ENCODE peak calls at places on chromosomes 16 and 17, in ten cellular contexts. One of them, this sample, is unnamed. For H3K27me3, the result is how much of the 10 kb centered on the place peaks cover.

GRCh38 chr17:19410101-19410500 is 931 bp upstream of the RNF112 start:
- DNase-seq in Peyer's patch: no peak
- DNase-seq in pancreas: no peak
- DNase-seq in colonic mucosa: no peak
- DNase-seq in right atrium auricular region: no peak
- DNase-seq in CD4-positive, alpha-beta memory T cell: no peak
- DNase-seq in upper lobe of right lung: no peak
- DNase-seq in uterus: no peak
- DNase-seq in SK-N-SH: no peak
- DNase-seq in neuronal stem cell: no peak
- DNase-seq in this sample: no peak

GRCh38 chr17:36945959-36946725 is 2.6 kb upstream of the AATF start:
- DNase-seq in Peyer's patch: no peak
- DNase-seq in pancreas: no peak
- DNase-seq in colonic mucosa: no peak
- DNase-seq in right atrium auricular region: no peak
- DNase-seq in CD4-positive, alpha-beta memory T cell: no peak
- DNase-seq in upper lobe of right lung: no peak
- DNase-seq in uterus: no peak
- DNase-seq in SK-N-SH: no peak
- DNase-seq in neuronal stem cell: no peak
- DNase-seq in this sample: no peak

GRCh38 chr17:56548661-56549060 is 44.8 kb upstream of the NOG start:
- DNase-seq in Peyer's patch: no peak
- DNase-seq in pancreas: no peak
- DNase-seq in colonic mucosa: no peak
- DNase-seq in right atrium auricular region: no peak
- DNase-seq in CD4-positive, alpha-beta memory T cell: no peak
- DNase-seq in upper lobe of right lung: no peak
- DNase-seq in uterus: no peak
- DNase-seq in SK-N-SH: no peak
- DNase-seq in neuronal stem cell: no peak
- DNase-seq in this sample: no peak

GRCh38 chr17:65514541-65514940 is 46.9 kb downstream of the AXIN2 start:
- DNase-seq in Peyer's patch: no peak
- DNase-seq in pancreas: no peak
- DNase-seq in colonic mucosa: no peak
- DNase-seq in right atrium auricular region: no peak
- DNase-seq in CD4-positive, alpha-beta memory T cell: no peak
- DNase-seq in upper lobe of right lung: no peak
- DNase-seq in uterus: no peak
- DNase-seq in SK-N-SH: no peak
- DNase-seq in neuronal stem cell: no peak
- DNase-seq in this sample: peak

GRCh38 chr16:10923650-10924214 is 18.5 kb downstream of the DEXI start:
- DNase-seq in Peyer's patch: no peak
- DNase-seq in pancreas: peak
- DNase-seq in colonic mucosa: no peak
- DNase-seq in right atrium auricular region: peak
- DNase-seq in CD4-positive, alpha-beta memory T cell: no peak
- DNase-seq in upper lobe of right lung: no peak
- DNase-seq in uterus: no peak
- DNase-seq in SK-N-SH: no peak
- DNase-seq in neuronal stem cell: no peak
- DNase-seq in this sample: peak

GRCh38 chr16:28295213-28295612 is 2.9 kb downstream of the SBK1 start:
- DNase-seq in Peyer's patch: no peak
- DNase-seq in pancreas: no peak
- DNase-seq in colonic mucosa: no peak
- DNase-seq in right atrium auricular region: no peak
- DNase-seq in CD4-positive, alpha-beta memory T cell: no peak
- DNase-seq in upper lobe of right lung: no peak
- DNase-seq in uterus: no peak
- DNase-seq in SK-N-SH: no peak
- DNase-seq in neuronal stem cell: no peak
- DNase-seq in this sample: no peak

GRCh38 chr17:31511176-31511540 is 119.7 kb downstream of the RAB11FIP4 start:
- DNase-seq in Peyer's patch: no peak
- DNase-seq in pancreas: peak
- DNase-seq in colonic mucosa: peak
- DNase-seq in right atrium auricular region: no peak
- DNase-seq in CD4-positive, alpha-beta memory T cell: no peak
- DNase-seq in upper lobe of right lung: no peak
- DNase-seq in uterus: no peak
- DNase-seq in SK-N-SH: no peak
- DNase-seq in neuronal stem cell: no peak
- DNase-seq in this sample: no peak

GRCh38 chr16:909281-910000 is 61.3 kb downstream of the LMF1 start:
- DNase-seq in Peyer's patch: no peak
- DNase-seq in pancreas: no peak
- DNase-seq in colonic mucosa: no peak
- DNase-seq in right atrium auricular region: no peak
- DNase-seq in CD4-positive, alpha-beta memory T cell: no peak
- DNase-seq in upper lobe of right lung: no peak
- DNase-seq in uterus: no peak
- DNase-seq in SK-N-SH: no peak
- DNase-seq in neuronal stem cell: no peak
- DNase-seq in this sample: no peak

GRCh38 chr17:38608648-38609047 is 2.9 kb upstream of the SRCIN1 start:
- DNase-seq in Peyer's patch: no peak
- DNase-seq in pancreas: peak
- DNase-seq in colonic mucosa: peak
- DNase-seq in right atrium auricular region: no peak
- DNase-seq in CD4-positive, alpha-beta memory T cell: no peak
- DNase-seq in upper lobe of right lung: peak
- DNase-seq in uterus: no peak
- DNase-seq in SK-N-SH: no peak
- DNase-seq in neuronal stem cell: no peak
- DNase-seq in this sample: no peak

GRCh38 chr17:81665205-81666091 is 957 bp downstream of the OXLD1 start:
- DNase-seq in Peyer's patch: peak
- DNase-seq in pancreas: no peak
- DNase-seq in colonic mucosa: peak
- DNase-seq in right atrium auricular region: no peak
- DNase-seq in CD4-positive, alpha-beta memory T cell: peak
- DNase-seq in upper lobe of right lung: peak
- DNase-seq in uterus: no peak
- DNase-seq in SK-N-SH: peak
- DNase-seq in neuronal stem cell: no peak
- DNase-seq in this sample: peak

GRCh38 chr16:23952128-23953041 is 116.6 kb downstream of the PRKCB start:
- DNase-seq in Peyer's patch: peak
- DNase-seq in pancreas: no peak
- DNase-seq in colonic mucosa: peak
- DNase-seq in right atrium auricular region: no peak
- DNase-seq in CD4-positive, alpha-beta memory T cell: no peak
- DNase-seq in upper lobe of right lung: no peak
- DNase-seq in uterus: peak
- DNase-seq in SK-N-SH: peak
- DNase-seq in neuronal stem cell: peak
- DNase-seq in this sample: no peak

DNA sequence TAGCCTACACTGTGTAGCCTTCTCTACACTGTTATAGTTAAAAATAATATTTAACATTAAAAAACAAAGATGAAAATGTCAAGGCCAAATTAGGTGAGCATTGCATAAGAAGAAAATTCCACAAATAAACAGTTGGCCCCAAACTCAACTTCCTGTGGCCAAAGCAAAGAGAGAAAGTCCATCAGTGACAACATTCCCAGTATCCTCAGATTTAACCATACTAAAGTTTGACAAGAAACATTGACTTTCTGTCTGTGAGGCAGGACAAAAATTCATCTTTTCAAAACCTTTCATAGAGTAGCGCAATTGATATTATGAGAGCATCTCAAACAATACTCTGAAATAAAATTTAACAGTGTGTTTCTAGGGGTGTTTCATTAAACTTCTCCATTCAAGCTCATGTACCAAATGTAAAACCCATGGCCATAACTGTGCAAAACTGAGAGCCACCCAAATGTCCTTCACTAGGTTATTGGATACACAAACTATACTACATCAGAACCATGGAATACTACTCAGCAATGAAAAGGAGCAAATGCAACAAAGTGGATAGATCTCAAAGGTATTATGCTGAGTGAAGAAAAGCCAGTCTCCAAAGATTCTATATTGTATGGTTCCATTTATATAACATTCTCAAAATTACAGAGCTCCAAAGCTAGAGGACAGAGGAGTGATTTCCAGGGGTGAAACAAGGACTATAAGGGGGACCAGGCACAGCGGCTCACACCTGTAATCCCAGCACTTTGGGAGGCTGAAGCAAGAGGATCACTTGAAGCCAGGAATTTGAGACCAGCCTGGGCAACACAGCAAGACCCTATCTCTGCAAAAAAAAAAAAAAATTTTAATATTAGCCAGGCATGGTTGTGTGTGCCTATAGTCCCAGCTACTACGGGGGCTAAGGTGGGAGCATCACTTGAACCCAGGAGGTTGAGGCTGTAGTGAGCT is 38.7 kb downstream of the TMEM114 start:
- DNase-seq in Peyer's patch: no peak
- DNase-seq in pancreas: no peak
- DNase-seq in colonic mucosa: no peak
- DNase-seq in right atrium auricular region: no peak
- DNase-seq in CD4-positive, alpha-beta memory T cell: no peak
- DNase-seq in upper lobe of right lung: no peak
- DNase-seq in uterus: no peak
- DNase-seq in SK-N-SH: no peak
- DNase-seq in neuronal stem cell: no peak
- DNase-seq in this sample: no peak
- H3K27me3 ChIP-seq in Peyer's patch: under half
- H3K27me3 ChIP-seq in pancreas: under half
- H3K27me3 ChIP-seq in colonic mucosa: under half
- H3K27me3 ChIP-seq in right atrium auricular region: under half
- H3K27me3 ChIP-seq in CD4-positive, alpha-beta memory T cell: under half
- H3K27me3 ChIP-seq in upper lobe of right lung: under half
- H3K27me3 ChIP-seq in uterus: under half
- H3K27me3 ChIP-seq in SK-N-SH: under half
- H3K27me3 ChIP-seq in neuronal stem cell: under half
- H3K27me3 ChIP-seq in this sample: under half

GRCh38 chr17:8072727-8073461 is 14.6 kb downstream of the ALOX12B start:
- DNase-seq in Peyer's patch: no peak
- DNase-seq in pancreas: peak
- DNase-seq in colonic mucosa: no peak
- DNase-seq in right atrium auricular region: no peak
- DNase-seq in CD4-positive, alpha-beta memory T cell: peak
- DNase-seq in upper lobe of right lung: no peak
- DNase-seq in uterus: no peak
- DNase-seq in SK-N-SH: peak
- DNase-seq in neuronal stem cell: no peak
- DNase-seq in this sample: no peak

GRCh38 chr17:8075081-8075480 is 12.4 kb downstream of the ALOX12B start:
- DNase-seq in Peyer's patch: no peak
- DNase-seq in pancreas: no peak
- DNase-seq in colonic mucosa: no peak
- DNase-seq in right atrium auricular region: no peak
- DNase-seq in CD4-positive, alpha-beta memory T cell: no peak
- DNase-seq in upper lobe of right lung: no peak
- DNase-seq in uterus: no peak
- DNase-seq in SK-N-SH: no peak
- DNase-seq in neuronal stem cell: no peak
- DNase-seq in this sample: peak

GRCh38 chr17:8073627-8074485 is 13.7 kb downstream of the ALOX12B start:
- DNase-seq in Peyer's patch: peak
- DNase-seq in pancreas: peak
- DNase-seq in colonic mucosa: peak
- DNase-seq in right atrium auricular region: peak
- DNase-seq in CD4-positive, alpha-beta memory T cell: peak
- DNase-seq in upper lobe of right lung: peak
- DNase-seq in uterus: no peak
- DNase-seq in SK-N-SH: peak
- DNase-seq in neuronal stem cell: peak
- DNase-seq in this sample: peak

GRCh38 chr17:8076502-8077266 is 10.8 kb downstream of the ALOX12B start:
- DNase-seq in Peyer's patch: no peak
- DNase-seq in pancreas: no peak
- DNase-seq in colonic mucosa: no peak
- DNase-seq in right atrium auricular region: no peak
- DNase-seq in CD4-positive, alpha-beta memory T cell: no peak
- DNase-seq in upper lobe of right lung: no peak
- DNase-seq in uterus: no peak
- DNase-seq in SK-N-SH: no peak
- DNase-seq in neuronal stem cell: no peak
- DNase-seq in this sample: no peak

GRCh38 chr17:8075574-8076342 is 11.8 kb downstream of the ALOX12B start:
- DNase-seq in Peyer's patch: no peak
- DNase-seq in pancreas: no peak
- DNase-seq in colonic mucosa: no peak
- DNase-seq in right atrium auricular region: no peak
- DNase-seq in CD4-positive, alpha-beta memory T cell: no peak
- DNase-seq in upper lobe of right lung: no peak
- DNase-seq in uterus: no peak
- DNase-seq in SK-N-SH: no peak
- DNase-seq in neuronal stem cell: no peak
- DNase-seq in this sample: no peak
- H3K27me3 ChIP-seq in Peyer's patch: under half
- H3K27me3 ChIP-seq in pancreas: under half
- H3K27me3 ChIP-seq in colonic mucosa: under half
- H3K27me3 ChIP-seq in right atrium auricular region: under half
- H3K27me3 ChIP-seq in CD4-positive, alpha-beta memory T cell: under half
- H3K27me3 ChIP-seq in upper lobe of right lung: half or more
- H3K27me3 ChIP-seq in uterus: under half
- H3K27me3 ChIP-seq in SK-N-SH: half or more
- H3K27me3 ChIP-seq in neuronal stem cell: half or more
- H3K27me3 ChIP-seq in this sample: under half

GRCh38 chr17:50560931-50561750 is 626 bp downstream of the CACNA1G start:
- DNase-seq in Peyer's patch: no peak
- DNase-seq in pancreas: no peak
- DNase-seq in colonic mucosa: no peak
- DNase-seq in right atrium auricular region: no peak
- DNase-seq in CD4-positive, alpha-beta memory T cell: no peak
- DNase-seq in upper lobe of right lung: no peak
- DNase-seq in uterus: no peak
- DNase-seq in SK-N-SH: peak
- DNase-seq in neuronal stem cell: no peak
- DNase-seq in this sample: no peak
- H3K27me3 ChIP-seq in Peyer's patch: under half
- H3K27me3 ChIP-seq in pancreas: under half
- H3K27me3 ChIP-seq in colonic mucosa: half or more
- H3K27me3 ChIP-seq in right atrium auricular region: under half
- H3K27me3 ChIP-seq in CD4-positive, alpha-beta memory T cell: under half
- H3K27me3 ChIP-seq in upper lobe of right lung: half or more
- H3K27me3 ChIP-seq in uterus: under half
- H3K27me3 ChIP-seq in SK-N-SH: under half
- H3K27me3 ChIP-seq in neuronal stem cell: half or more
- H3K27me3 ChIP-seq in this sample: half or more

GRCh38 chr17:5929721-5930120 is 140.5 kb upstream of the WSCD1 start:
- DNase-seq in Peyer's patch: no peak
- DNase-seq in pancreas: no peak
- DNase-seq in colonic mucosa: no peak
- DNase-seq in right atrium auricular region: no peak
- DNase-seq in CD4-positive, alpha-beta memory T cell: no peak
- DNase-seq in upper lobe of right lung: no peak
- DNase-seq in uterus: no peak
- DNase-seq in SK-N-SH: no peak
- DNase-seq in neuronal stem cell: no peak
- DNase-seq in this sample: no peak

GRCh38 chr17:5931611-5932010 is 138.6 kb upstream of the WSCD1 start:
- DNase-seq in Peyer's patch: no peak
- DNase-seq in pancreas: no peak
- DNase-seq in colonic mucosa: peak
- DNase-seq in right atrium auricular region: no peak
- DNase-seq in CD4-positive, alpha-beta memory T cell: no peak
- DNase-seq in upper lobe of right lung: no peak
- DNase-seq in uterus: no peak
- DNase-seq in SK-N-SH: no peak
- DNase-seq in neuronal stem cell: no peak
- DNase-seq in this sample: no peak

GRCh38 chr17:5933430-5933829 is 136.7 kb upstream of the WSCD1 start:
- DNase-seq in Peyer's patch: no peak
- DNase-seq in pancreas: no peak
- DNase-seq in colonic mucosa: no peak
- DNase-seq in right atrium auricular region: no peak
- DNase-seq in CD4-positive, alpha-beta memory T cell: no peak
- DNase-seq in upper lobe of right lung: no peak
- DNase-seq in uterus: no peak
- DNase-seq in SK-N-SH: no peak
- DNase-seq in neuronal stem cell: no peak
- DNase-seq in this sample: no peak
- H3K27me3 ChIP-seq in Peyer's patch: under half
- H3K27me3 ChIP-seq in pancreas: under half
- H3K27me3 ChIP-seq in colonic mucosa: under half
- H3K27me3 ChIP-seq in right atrium auricular region: under half
- H3K27me3 ChIP-seq in CD4-positive, alpha-beta memory T cell: under half
- H3K27me3 ChIP-seq in upper lobe of right lung: under half
- H3K27me3 ChIP-seq in uterus: under half
- H3K27me3 ChIP-seq in SK-N-SH: under half
- H3K27me3 ChIP-seq in neuronal stem cell: under half
- H3K27me3 ChIP-seq in this sample: under half